ENCODE peak calls at places on chromosomes 6 and 20, in nine cellular contexts. L is activated T-cell treated with anti-CD3 and anti-CD28 coated beads, Interleukin-2, amount 50 U/mL, for 48 hours; Y is occipital lobe; K is RKO; E is NCI-H345; U is RWPE1; A is T-helper 1 cell; N is midbrain; V is bronchial epithelial cell. C is an unnamed sample.

GRCh38 chr6:105509506-105510331 is 106.8 kb upstream of the PREP start:
- DNase-seq in L (no peak), Y (no peak), K (no peak), E (no peak), U (no peak), A (no peak), N (no peak), V (no peak), C (peak)

GRCh38 chr6:42963855-42964605 is 3.5 kb downstream of the GNMT start:
- DNase-seq in L (peak), Y (no peak), K (no peak), E (no peak), U (no peak), A (no peak), N (no peak), V (peak), C (peak)

GRCh38 chr6:126075335-126076071 is 89.2 kb downstream of the TRMT11 start:
- DNase-seq in L (no peak), Y (no peak), K (no peak), E (no peak), U (no peak), A (no peak), N (no peak), V (no peak), C (no peak)

GRCh38 chr6:6758915-6759654 is 170.6 kb downstream of the LY86 start:
- DNase-seq in L (peak), Y (no peak), K (peak), E (peak), U (peak), A (no peak), N (peak), V (peak), C (peak)

GRCh38 chr6:170088349-170088951 is 202.4 kb downstream of the DLL1 start:
- DNase-seq in L (peak), Y (no peak), K (no peak), E (no peak), U (no peak), A (no peak), N (no peak), V (no peak), C (peak)

GRCh38 chr6:128554302-128554701 is 33.9 kb upstream of the PTPRK start:
- DNase-seq in L (no peak), Y (no peak), K (peak), E (no peak), U (no peak), A (no peak), N (peak), V (peak), C (peak)

GRCh38 chr6:127022297-127022696 is 96.2 kb upstream of the RSPO3 start:
- DNase-seq in L (no peak), Y (no peak), K (no peak), E (peak), U (no peak), A (no peak), N (no peak), V (no peak), C (no peak)

GRCh38 chr6:15822835-15823234 is 160.0 kb upstream of the DTNBP1 start:
- DNase-seq in L (no peak), Y (no peak), K (no peak), E (no peak), U (no peak), A (no peak), N (no peak), V (no peak), C (no peak)

GRCh38 chr20:39133205-39133604 is 171.1 kb downstream of the DHX35 start:
- DNase-seq in L (no peak), Y (no peak), K (no peak), E (peak), U (no peak), A (no peak), N (no peak), V (no peak), C (no peak)

GRCh38 chr6:33632603-33633039 is 11.5 kb downstream of the ITPR3 start:
- DNase-seq in L (peak), Y (no peak), K (peak), E (peak), U (no peak), A (peak), N (peak), V (peak), C (peak)

GRCh38 chr6:42046491-42047219 is 3.7 kb upstream of the TAF8 start:
- DNase-seq in L (peak), Y (no peak), K (no peak), E (no peak), U (no peak), A (no peak), N (no peak), V (no peak), C (no peak)

C was measured in NB4.